ENCODE peak calls at places on chromosomes 6 and 20, in ten cellular contexts. R is heart right ventricle, D is tibial nerve, X is cardiac muscle cell, N is stomach, E is adrenal gland, G is Panc1, J is SK-N-SH, O is tibial artery, W is adipocyte. M is an unnamed sample. For H3K4me1 and H3K27me3, the result is how much of the 10 kb centered on the place peaks cover.

GRCh38 chr20:52754366-52754765 is 217.8 kb upstream of the TSHZ2 start:
- DNase-seq in R (no peak), D (no peak), X (no peak), N (no peak), E (no peak), G (no peak), J (no peak), O (no peak), W (no peak), M (no peak)

GRCh38 chr20:23350855-23351838 is 556 bp downstream of the NXT1 start:
- DNase-seq in R (no peak), D (peak), X (peak), N (peak), E (peak), G (no peak), J (peak), O (peak), W (peak), M (peak)

GRCh38 chr6:159149641-159150040 is 19.6 kb upstream of the FNDC1 start:
- DNase-seq in R (no peak), D (no peak), X (no peak), N (no peak), E (no peak), G (no peak), J (no peak), O (no peak), W (peak), M (no peak)

GRCh38 chr20:60261323-60261722 is 303.1 kb downstream of the CDH26 start:
- DNase-seq in R (no peak), D (no peak), X (no peak), N (no peak), E (no peak), G (no peak), J (no peak), O (no peak), W (no peak), M (no peak)

GRCh38 chr20:37313546-37314091 is 24.2 kb downstream of the MANBAL start:
- DNase-seq in R (no peak), D (no peak), X (no peak), N (no peak), E (no peak), G (no peak), J (no peak), O (no peak), W (no peak), M (no peak)

GRCh38 chr6:41536884-41537347 is 9.3 kb upstream of the FOXP4 start:
- DNase-seq in R (peak), D (no peak), X (peak), N (peak), E (no peak), G (no peak), J (no peak), O (no peak), W (no peak), M (no peak)

GRCh38 chr6:43687079-43687436 is 533 bp downstream of the MRPS18A start:
- DNase-seq in R (no peak), D (no peak), X (no peak), N (no peak), E (no peak), G (no peak), J (no peak), O (no peak), W (peak), M (no peak)

GRCh38 chr6:136616527-136616926 is 66.3 kb upstream of the MAP7 start:
- DNase-seq in R (no peak), D (no peak), X (no peak), N (no peak), E (no peak), G (no peak), J (no peak), O (no peak), W (no peak), M (no peak)

GRCh38 chr6:169811072-169811471 is 59.6 kb downstream of the ERMARD start:
- DNase-seq in R (no peak), D (no peak), X (no peak), N (no peak), E (no peak), G (no peak), J (no peak), O (no peak), W (no peak), M (no peak)

GRCh38 chr6:52611833-52612232 is 35.0 kb upstream of the TRAM2 start:
- DNase-seq in R (no peak), D (no peak), X (no peak), N (no peak), E (no peak), G (no peak), J (no peak), O (no peak), W (no peak), M (no peak)

GRCh38 chr6:110856296-110856695 is 18.3 kb upstream of the AMD1 start:
- DNase-seq in R (no peak), D (no peak), X (no peak), N (no peak), E (no peak), G (no peak), J (no peak), O (no peak), W (no peak), M (no peak)

GRCh38 chr20:58312836-58313235 is 3.3 kb downstream of the RAB22A start:
- DNase-seq in R (no peak), D (no peak), X (no peak), N (no peak), E (no peak), G (no peak), J (no peak), O (no peak), W (no peak), M (no peak)

GRCh38 chr6:14055541-14055940 is 62.0 kb upstream of the CD83 start:
- DNase-seq in R (no peak), D (no peak), X (no peak), N (no peak), E (no peak), G (no peak), J (no peak), O (no peak), W (no peak), M (no peak)

GRCh38 chr20:11711214-11711613 is 206.5 kb upstream of the BTBD3 start:
- DNase-seq in R (no peak), D (no peak), X (no peak), N (no peak), E (no peak), G (no peak), J (no peak), O (no peak), W (no peak), M (no peak)

GRCh38 chr6:139364302-139364981 is 10.0 kb downstream of the CITED2 start:
- DNase-seq in R (no peak), D (no peak), X (peak), N (no peak), E (no peak), G (no peak), J (peak), O (no peak), W (peak), M (no peak)

GRCh38 chr6:130033999-130034814 is 15.8 kb downstream of the L3MBTL3 start:
- DNase-seq in R (no peak), D (no peak), X (peak), N (no peak), E (peak), G (no peak), J (no peak), O (no peak), W (peak), M (no peak)

GRCh38 chr20:53829086-53829703 is 235.6 kb upstream of the ZNF217 start:
- DNase-seq in R (no peak), D (peak), X (peak), N (no peak), E (no peak), G (peak), J (no peak), O (peak), W (peak), M (no peak)

GRCh38 chr20:325889-326644 is 715 bp downstream of the SOX12 start:
- DNase-seq in R (peak), D (no peak), X (peak), N (peak), E (peak), G (no peak), J (peak), O (peak), W (peak), M (peak)

GRCh38 chr20:37992802-37993538 is 40.3 kb downstream of the TTI1 start:
- DNase-seq in R (peak), D (peak), X (peak), N (no peak), E (peak), G (no peak), J (peak), O (no peak), W (peak), M (no peak)

GRCh38 chr20:33838035-33838864 is 27.1 kb downstream of the CHMP4B start:
- DNase-seq in R (no peak), D (no peak), X (no peak), N (no peak), E (no peak), G (no peak), J (no peak), O (no peak), W (no peak), M (no peak)

GRCh38 chr20:23638309-23638708 is 554 bp upstream of the CST3 start:
- DNase-seq in R (no peak), D (no peak), X (no peak), N (no peak), E (no peak), G (no peak), J (no peak), O (no peak), W (no peak), M (no peak)

GRCh38 chr6:45743028-45743615 is 272.5 kb downstream of the CLIC5 start:
- DNase-seq in R (no peak), D (no peak), X (peak), N (no peak), E (no peak), G (no peak), J (no peak), O (no peak), W (peak), M (no peak)

GRCh38 chr6:141475269-141475668 is 657.5 kb upstream of the GJE1 start:
- DNase-seq in R (no peak), D (no peak), X (no peak), N (no peak), E (no peak), G (no peak), J (no peak), O (no peak), W (no peak), M (no peak)

GRCh38 chr6:53651764-53652401 is 13.7 kb downstream of the KLHL31 start:
- DNase-seq in R (peak), D (peak), X (peak), N (peak), E (peak), G (peak), J (peak), O (peak), W (peak), M (peak)

GRCh38 chr6:27452496-27452897 is 20.4 kb downstream of the ZNF184 start:
- DNase-seq in R (no peak), D (no peak), X (no peak), N (no peak), E (no peak), G (no peak), J (no peak), O (no peak), W (peak), M (no peak)

GRCh38 chr6:122722746-122723145 is 56.8 kb upstream of the FABP7 start:
- DNase-seq in R (no peak), D (no peak), X (no peak), N (no peak), E (no peak), G (no peak), J (no peak), O (no peak), W (no peak), M (no peak)

GRCh38 chr6:46015119-46015968 is at the start of gene CLIC5:
- DNase-seq in R (peak), D (no peak), X (no peak), N (peak), E (peak), G (no peak), J (peak), O (peak), W (no peak), M (peak)

GRCh38 chr6:29926795-29927427 is 15.4 kb upstream of the HLA-A start:
- DNase-seq in R (peak), D (peak), X (peak), N (peak), E (no peak), G (no peak), J (no peak), O (peak), W (peak), M (peak)

GRCh38 chr20:34978092-34978744 is 22.6 kb downstream of the MYH7B start:
- DNase-seq in R (no peak), D (no peak), X (no peak), N (no peak), E (no peak), G (no peak), J (no peak), O (no peak), W (no peak), M (no peak)

GRCh38 chr20:63483834-63484233 is 11.4 kb upstream of the KCNQ2 start:
- DNase-seq in R (no peak), D (no peak), X (no peak), N (no peak), E (no peak), G (no peak), J (peak), O (no peak), W (no peak), M (no peak)

GRCh38 chr6:131250121-131250520 is 114.9 kb downstream of the AKAP7 start:
- DNase-seq in R (peak), D (peak), X (peak), N (peak), E (peak), G (no peak), J (no peak), O (peak), W (peak), M (peak)

DNA sequence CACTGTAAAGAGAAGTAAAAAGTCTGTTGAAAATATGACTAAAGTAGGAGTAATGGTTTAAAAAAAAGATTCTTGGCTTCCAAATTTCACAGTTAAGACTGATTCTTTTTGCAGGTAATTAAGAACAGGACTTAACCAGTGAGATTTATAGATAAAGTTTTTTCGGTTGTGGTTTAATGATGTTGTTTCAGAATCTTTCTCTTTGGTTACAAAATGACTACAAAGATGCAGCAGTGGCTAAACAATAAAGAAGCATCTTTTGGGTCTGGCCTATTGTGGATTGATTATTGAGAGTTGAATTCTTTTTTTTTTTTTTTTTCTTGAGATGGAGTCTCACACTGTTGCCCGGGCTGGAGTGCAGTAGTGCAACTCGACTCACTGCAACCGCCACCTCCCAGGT is 109.7 kb downstream of the AKAP7 start:
- DNase-seq in R (no peak), D (no peak), X (no peak), N (no peak), E (no peak), G (no peak), J (no peak), O (no peak), W (no peak), M (no peak)
- H3K4me1 ChIP-seq in R (under half), D (under half), X (under half), N (under half), E (under half), G (under half), J (under half), O (under half), W (under half), M (under half)

DNA sequence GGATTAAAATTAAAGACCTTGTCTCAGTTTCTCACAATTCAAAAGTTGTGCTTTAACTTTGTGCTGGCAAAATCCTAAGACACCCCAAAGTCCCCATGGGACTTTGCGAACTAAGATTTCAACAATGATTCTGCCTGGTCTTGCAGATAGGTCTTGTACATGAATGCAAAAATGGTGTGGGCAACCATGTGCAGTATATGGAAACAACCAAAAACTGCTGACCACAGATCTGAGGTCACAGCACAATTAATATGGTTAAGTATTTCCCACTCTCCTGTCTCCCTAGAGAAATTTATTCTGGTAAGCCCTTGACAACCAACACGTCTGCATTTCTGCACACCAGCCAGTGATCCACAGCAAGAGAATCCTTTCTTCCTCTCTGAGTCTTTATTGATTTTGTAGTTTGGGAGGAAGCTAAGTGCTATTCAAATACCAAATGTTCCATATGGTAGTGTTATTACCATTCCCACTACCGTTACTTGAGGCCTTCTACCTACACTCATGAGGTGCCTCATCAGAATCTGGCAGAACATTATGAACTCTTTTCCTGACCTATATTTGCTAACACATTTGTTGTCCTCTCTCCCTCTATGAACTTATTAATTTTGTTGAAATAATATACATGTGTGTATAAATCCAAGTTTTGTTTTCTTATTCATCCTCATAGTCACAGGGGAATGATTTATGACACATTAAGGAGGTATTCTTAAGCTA is 178.7 kb downstream of the ATXN1 start:
- DNase-seq in R (no peak), D (no peak), X (no peak), N (no peak), E (no peak), G (no peak), J (no peak), O (no peak), W (no peak), M (no peak)
- H3K4me3 ChIP-seq in R (peak), D (no peak), X (no peak), N (no peak), E (no peak), G (no peak), J (no peak), O (no peak), W (peak), M (no peak)

GRCh38 chr6:3529721-3530120 is 72.9 kb upstream of the SLC22A23 start:
- DNase-seq in R (no peak), D (no peak), X (no peak), N (no peak), E (no peak), G (no peak), J (no peak), O (no peak), W (no peak), M (no peak)
- H3K27me3 ChIP-seq in R (under half), D (under half), X (under half), N (under half), E (under half), G (under half), J (under half), O (under half), W (under half), M (under half)

DNA sequence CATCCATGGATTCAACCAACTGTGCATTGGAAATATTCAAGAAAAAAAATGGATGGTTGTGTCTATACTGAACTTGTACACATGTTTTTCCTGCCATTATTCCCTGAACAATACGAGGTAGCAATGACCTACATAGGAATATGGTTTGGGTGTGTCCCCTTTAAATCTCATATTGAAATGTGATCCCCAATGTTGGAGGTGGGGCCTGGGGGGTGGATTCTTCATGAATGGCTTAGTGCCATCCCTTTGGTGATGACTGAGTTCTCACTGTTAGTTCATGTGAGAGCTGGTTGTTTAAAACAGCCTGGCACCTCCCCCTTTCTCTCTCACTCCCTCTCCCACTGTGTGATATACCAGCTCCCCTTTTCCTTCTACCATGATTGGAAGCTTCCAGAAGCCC is 139.8 kb upstream of the BACH2 start:
- DNase-seq in R (no peak), D (no peak), X (no peak), N (no peak), E (no peak), G (no peak), J (no peak), O (no peak), W (no peak), M (no peak)
- H3K4me1 ChIP-seq in R (under half), D (under half), X (under half), N (under half), E (under half), G (under half), J (under half), O (under half), W (under half), M (under half)

M was measured in CD8-positive, alpha-beta T cell.